ENCODE peak calls at places on chromosome 7, in five cellular contexts. One of them, this sample, is unnamed.

GRCh38 chr7:152902054-152902453 is 142.5 kb downstream of the ACTR3B start:
- DNase-seq in tibial nerve: no peak
- DNase-seq in breast epithelium: no peak
- DNase-seq in prostate gland: no peak
- DNase-seq in stomach: no peak
- DNase-seq in this sample: no peak

GRCh38 chr7:30162622-30163124 is 27.9 kb downstream of the MTURN start:
- DNase-seq in tibial nerve: no peak
- DNase-seq in prostate gland: no peak
- DNase-seq in stomach: no peak
- DNase-seq in breast epithelium: no peak
- DNase-seq in this sample: no peak

GRCh38 chr7:155206286-155207020 is 91.2 kb upstream of the INSIG1 start:
- DNase-seq in tibial nerve: peak; percentile 79
- DNase-seq in prostate gland: no peak
- DNase-seq in stomach: peak; percentile 34
- DNase-seq in breast epithelium: peak; percentile 48
- DNase-seq in this sample: no peak

GRCh38 chr7:80873140-80873539 is 45.7 kb downstream of the SEMA3C start:
- DNase-seq in tibial nerve: no peak
- DNase-seq in breast epithelium: no peak
- DNase-seq in stomach: no peak
- DNase-seq in prostate gland: no peak
- DNase-seq in this sample: no peak

GRCh38 chr7:106947244-106947728 is 82.2 kb downstream of the PIK3CG start:
- DNase-seq in breast epithelium: no peak
- DNase-seq in stomach: peak; percentile 36
- DNase-seq in prostate gland: peak; percentile 19
- DNase-seq in tibial nerve: peak; percentile 77
- DNase-seq in this sample: no peak

GRCh38 chr7:36840930-36841329 is 116.6 kb upstream of the AOAH start:
- DNase-seq in stomach: no peak
- DNase-seq in prostate gland: no peak
- DNase-seq in breast epithelium: no peak
- DNase-seq in tibial nerve: no peak
- DNase-seq in this sample: no peak

GRCh38 chr7:129612112-129613015 is 844 bp downstream of the NRF1 start:
- DNase-seq in prostate gland: peak; percentile 57
- DNase-seq in breast epithelium: peak; percentile 54
- DNase-seq in tibial nerve: peak; percentile 40
- DNase-seq in stomach: peak; percentile 50
- DNase-seq in this sample: peak; percentile 59

GRCh38 chr7:74266191-74266963 is 12.2 kb upstream of the RFC2 start:
- DNase-seq in breast epithelium: no peak
- DNase-seq in tibial nerve: no peak
- DNase-seq in stomach: no peak
- DNase-seq in prostate gland: no peak
- DNase-seq in this sample: no peak

GRCh38 chr7:92834661-92835139 is 1.7 kb downstream of the CDK6 start:
- DNase-seq in tibial nerve: peak; percentile 21
- DNase-seq in stomach: peak; percentile 41
- DNase-seq in breast epithelium: peak; percentile 50
- DNase-seq in prostate gland: peak; percentile 10
- DNase-seq in this sample: peak; percentile 86

GRCh38 chr7:139660317-139661042 is 117.3 kb downstream of the HIPK2 start:
- DNase-seq in stomach: peak; percentile 62
- DNase-seq in tibial nerve: no peak
- DNase-seq in prostate gland: peak; percentile 47
- DNase-seq in breast epithelium: no peak
- DNase-seq in this sample: no peak

GRCh38 chr7:23895666-23896096 is 185.7 kb downstream of the STK31 start:
- DNase-seq in breast epithelium: no peak
- DNase-seq in tibial nerve: no peak
- DNase-seq in prostate gland: no peak
- DNase-seq in stomach: no peak
- DNase-seq in this sample: no peak

GRCh38 chr7:152435384-152436278 is at the start of gene KMT2C:
- DNase-seq in prostate gland: peak; percentile 55
- DNase-seq in stomach: peak; percentile 60
- DNase-seq in breast epithelium: no peak
- DNase-seq in tibial nerve: peak; percentile 37
- DNase-seq in this sample: peak; percentile 93

GRCh38 chr7:107501593-107501992 is 31.7 kb downstream of the GPR22 start:
- DNase-seq in breast epithelium: no peak
- DNase-seq in stomach: no peak
- DNase-seq in prostate gland: no peak
- DNase-seq in tibial nerve: no peak
- DNase-seq in this sample: no peak

GRCh38 chr7:157472311-157473050 is 135.7 kb downstream of the DNAJB6 start:
- DNase-seq in tibial nerve: no peak
- DNase-seq in stomach: peak; percentile 15
- DNase-seq in prostate gland: no peak
- DNase-seq in breast epithelium: no peak
- DNase-seq in this sample: no peak

GRCh38 chr7:143980746-143981510 is 19.2 kb upstream of the OR6B1 start:
- DNase-seq in stomach: no peak
- DNase-seq in tibial nerve: no peak
- DNase-seq in breast epithelium: no peak
- DNase-seq in prostate gland: no peak
- DNase-seq in this sample: peak; percentile 62

GRCh38 chr7:131948434-131949053 is 392.1 kb upstream of the PODXL start:
- DNase-seq in breast epithelium: no peak
- DNase-seq in tibial nerve: peak; percentile 32
- DNase-seq in stomach: no peak
- DNase-seq in prostate gland: peak; percentile 34
- DNase-seq in this sample: no peak

GRCh38 chr7:39429421-39429820 is 136.8 kb upstream of the YAE1 start:
- DNase-seq in breast epithelium: no peak
- DNase-seq in prostate gland: no peak
- DNase-seq in stomach: no peak
- DNase-seq in tibial nerve: no peak
- DNase-seq in this sample: no peak

GRCh38 chr7:75776295-75776971 is 4.4 kb upstream of the CCL26 start:
- DNase-seq in prostate gland: no peak
- DNase-seq in tibial nerve: no peak
- DNase-seq in stomach: no peak
- DNase-seq in breast epithelium: no peak
- DNase-seq in this sample: no peak

GRCh38 chr7:39042706-39043105 is 65.0 kb downstream of the POU6F2 start:
- DNase-seq in breast epithelium: no peak
- DNase-seq in tibial nerve: no peak
- DNase-seq in stomach: no peak
- DNase-seq in prostate gland: no peak
- DNase-seq in this sample: no peak

GRCh38 chr7:126700807-126701604 is 551.7 kb downstream of the GRM8 start:
- DNase-seq in tibial nerve: no peak
- DNase-seq in stomach: no peak
- DNase-seq in prostate gland: no peak
- DNase-seq in breast epithelium: no peak
- DNase-seq in this sample: peak; percentile 26
- TF ChIP-seq POLR2A in tibial nerve: no peak
- TF ChIP-seq POLR2A in stomach: no peak
- TF ChIP-seq POLR2A in prostate gland: no peak
- TF ChIP-seq POLR2A in breast epithelium: no peak
- TF ChIP-seq POLR2A in this sample: no peak

DNA sequence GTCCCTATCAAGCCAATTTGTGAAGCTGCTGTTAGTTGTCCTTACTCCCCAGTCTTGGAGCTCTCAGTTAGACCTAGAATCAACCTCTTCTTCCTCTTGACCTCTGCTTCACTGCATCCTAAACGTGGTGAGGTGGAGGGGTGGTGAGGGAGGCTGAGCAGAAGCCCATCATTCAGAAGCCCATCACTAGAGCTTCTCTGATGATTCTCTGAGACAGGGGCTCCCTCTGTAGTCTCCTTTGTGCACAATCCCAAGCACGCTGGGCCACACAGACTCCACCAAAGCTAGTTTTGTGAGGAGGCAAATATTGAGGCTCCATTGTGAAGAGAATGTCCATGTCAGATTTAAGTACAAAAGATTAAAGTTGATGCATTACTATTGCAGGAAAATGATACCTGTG is 163.8 kb upstream of the PRSS1 start:
- DNase-seq in prostate gland: no peak
- DNase-seq in breast epithelium: no peak
- DNase-seq in tibial nerve: no peak
- DNase-seq in stomach: no peak
- DNase-seq in this sample: no peak
- TF ChIP-seq CTCF in prostate gland: no peak
- TF ChIP-seq CTCF in breast epithelium: no peak
- TF ChIP-seq CTCF in tibial nerve: no peak
- TF ChIP-seq CTCF in stomach: no peak
- TF ChIP-seq CTCF in this sample: no peak

DNA sequence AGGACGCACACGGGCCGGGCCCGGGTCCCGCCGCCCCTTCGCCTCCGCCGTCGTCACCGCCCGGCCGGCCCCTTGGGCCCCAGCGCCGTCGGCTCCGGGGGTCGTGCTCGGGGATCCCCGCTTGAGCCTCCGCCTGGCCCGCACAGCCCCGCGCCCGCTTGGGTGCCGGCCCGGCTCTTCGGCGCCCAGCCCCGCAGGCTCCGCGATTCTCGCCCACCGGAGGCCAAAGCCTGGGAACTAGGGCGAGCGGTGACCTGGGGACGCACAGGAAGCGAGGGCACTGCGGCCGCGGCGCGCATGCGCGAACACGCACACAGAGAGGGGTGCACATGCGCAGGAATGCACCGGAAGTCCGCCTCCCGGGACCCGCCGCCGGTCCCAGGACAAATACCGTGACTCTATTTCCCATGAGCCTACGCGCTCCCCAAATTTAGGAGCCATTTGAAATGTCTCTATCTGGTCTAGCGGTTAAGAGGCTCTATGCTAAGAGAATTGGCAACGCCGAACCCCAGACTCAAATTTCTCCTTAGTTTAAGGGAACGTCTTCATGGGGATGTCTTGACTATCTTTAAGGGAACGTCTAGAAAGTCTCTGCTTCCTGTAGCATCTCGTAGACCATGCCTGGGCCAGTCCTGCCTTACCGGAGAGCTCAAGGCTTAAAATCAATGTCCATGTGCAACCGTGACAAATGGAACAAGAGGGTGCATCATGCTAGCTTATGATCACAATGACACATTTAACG is at the start of gene ZNF12:
- DNase-seq in prostate gland: peak; percentile 94
- DNase-seq in tibial nerve: peak; percentile 92
- DNase-seq in stomach: peak; percentile 98
- DNase-seq in breast epithelium: peak; percentile 96
- DNase-seq in this sample: peak; percentile 100
- TF ChIP-seq POLR2A in prostate gland: peak; percentile 70
- TF ChIP-seq POLR2A in tibial nerve: peak; percentile 73
- TF ChIP-seq POLR2A in stomach: peak; percentile 23
- TF ChIP-seq POLR2A in breast epithelium: peak; percentile 69
- TF ChIP-seq POLR2A in this sample: peak; percentile 86

GRCh38 chr7:130932088-130932487 is 198.1 kb upstream of the KLF14 start:
- DNase-seq in stomach: no peak
- DNase-seq in breast epithelium: no peak
- DNase-seq in tibial nerve: no peak
- DNase-seq in prostate gland: no peak
- DNase-seq in this sample: no peak

GRCh38 chr7:130930710-130931109 is 196.7 kb upstream of the KLF14 start:
- DNase-seq in stomach: no peak
- DNase-seq in prostate gland: no peak
- DNase-seq in breast epithelium: no peak
- DNase-seq in tibial nerve: no peak
- DNase-seq in this sample: no peak

GRCh38 chr7:130932667-130933432 is 198.8 kb upstream of the KLF14 start:
- DNase-seq in stomach: no peak
- DNase-seq in prostate gland: no peak
- DNase-seq in tibial nerve: no peak
- DNase-seq in breast epithelium: no peak
- DNase-seq in this sample: no peak

GRCh38 chr7:130927564-130927963 is 193.6 kb upstream of the KLF14 start:
- DNase-seq in stomach: no peak
- DNase-seq in prostate gland: no peak
- DNase-seq in breast epithelium: no peak
- DNase-seq in tibial nerve: no peak
- DNase-seq in this sample: no peak

DNA sequence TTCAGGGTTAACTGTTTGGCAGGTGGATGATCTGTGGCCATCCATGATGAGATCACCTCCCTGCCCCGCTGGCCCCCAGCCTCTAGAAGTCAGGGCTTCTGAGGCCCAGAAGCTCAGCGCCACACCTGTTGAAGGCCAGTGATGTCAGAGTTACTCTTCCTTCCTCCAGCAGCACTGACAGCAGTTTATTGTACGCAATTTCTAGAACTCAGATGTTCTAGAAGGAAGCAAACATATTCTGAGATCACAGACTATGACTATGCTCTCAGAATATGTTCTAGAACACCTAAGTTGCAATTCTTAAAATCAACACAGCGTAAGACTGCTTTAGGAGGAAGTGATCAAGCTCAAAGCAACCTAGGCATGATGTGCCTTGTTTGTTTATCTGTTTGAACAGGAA is 196.3 kb upstream of the KLF14 start:
- DNase-seq in stomach: no peak
- DNase-seq in prostate gland: no peak
- DNase-seq in tibial nerve: no peak
- DNase-seq in breast epithelium: no peak
- DNase-seq in this sample: no peak
- TF ChIP-seq CTCF in stomach: no peak
- TF ChIP-seq CTCF in prostate gland: no peak
- TF ChIP-seq CTCF in tibial nerve: no peak
- TF ChIP-seq CTCF in breast epithelium: no peak
- TF ChIP-seq CTCF in this sample: no peak

DNA sequence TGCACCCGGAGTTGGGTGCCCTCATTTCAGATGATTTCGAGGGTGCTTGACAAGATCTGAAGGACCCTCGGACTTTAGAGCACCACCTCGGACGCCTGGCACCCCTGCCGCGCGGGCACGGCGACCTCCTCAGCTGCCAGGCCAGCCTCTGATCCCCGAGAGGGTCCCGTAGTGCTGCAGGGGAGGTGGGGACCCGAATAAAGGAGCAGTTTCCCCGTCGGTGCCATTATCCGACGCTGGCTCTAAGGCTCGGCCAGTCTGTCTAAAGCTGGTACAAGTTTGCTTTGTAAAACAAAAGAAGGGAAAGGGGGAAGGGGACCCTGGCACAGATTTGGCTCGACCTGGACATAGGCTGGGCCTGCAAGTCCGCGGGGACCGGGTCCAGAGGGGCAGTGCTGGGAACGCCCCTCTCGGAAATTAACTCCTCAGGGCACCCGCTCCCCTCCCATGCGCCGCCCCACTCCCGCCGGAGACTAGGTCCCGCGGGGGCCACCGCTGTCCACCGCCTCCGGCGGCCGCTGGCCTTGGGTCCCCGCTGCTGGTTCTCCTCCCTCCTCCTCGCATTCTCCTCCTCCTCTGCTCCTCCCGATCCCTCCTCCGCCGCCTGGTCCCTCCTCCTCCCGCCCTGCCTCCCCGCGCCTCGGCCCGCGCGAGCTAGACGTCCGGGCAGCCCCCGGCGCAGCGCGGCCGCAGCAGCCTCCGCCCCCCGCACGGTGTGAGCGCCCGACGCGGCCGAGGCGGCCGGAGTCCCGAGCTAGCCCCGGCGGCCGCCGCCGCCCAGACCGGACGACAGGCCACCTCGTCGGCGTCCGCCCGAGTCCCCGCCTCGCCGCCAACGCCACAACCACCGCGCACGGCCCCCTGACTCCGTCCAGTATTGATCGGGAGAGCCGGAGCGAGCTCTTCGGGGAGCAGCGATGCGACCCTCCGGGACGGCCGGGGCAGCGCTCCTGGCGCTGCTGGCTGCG is at the start of gene EGFR:
- DNase-seq in stomach: peak; percentile 82
- DNase-seq in prostate gland: peak; percentile 86
- DNase-seq in breast epithelium: peak; percentile 73
- DNase-seq in tibial nerve: peak; percentile 75
- DNase-seq in this sample: peak; percentile 95
- TF ChIP-seq POLR2A in stomach: no peak
- TF ChIP-seq POLR2A in prostate gland: peak; percentile 85
- TF ChIP-seq POLR2A in breast epithelium: no peak
- TF ChIP-seq POLR2A in tibial nerve: peak; percentile 93
- TF ChIP-seq POLR2A in this sample: peak; percentile 55

This sample was measured in upper lobe of left lung.